ENCODE peak calls at places on chromosomes 16 and 17, in eight cellular contexts. M is HEK293T; V is lung; I is stimulated activated CD4-positive, alpha-beta T cell treated with anti-CD3 and anti-CD28 coated beads, Interleukin-1b, Interleukin-23, amount 100 ng/mL, for 1 hour; T is AG04450; H is progenitor cell of endocrine pancreas; B is OCI-LY7; W is naive thymus-derived CD8-positive, alpha-beta T cell. G is an unnamed sample.

GRCh38 chr17:50719924-50720805 is 762 bp downstream of the LUC7L3 start:
- DNase-seq in T (no peak), H (no peak), W (no peak), V (no peak), I (no peak), B (no peak), M (no peak), G (no peak)

GRCh38 chr16:54265558-54266213 is 20.9 kb downstream of the IRX3 start:
- DNase-seq in B (no peak), V (no peak), M (no peak), W (no peak), H (no peak), T (no peak), I (no peak), G (peak)

GRCh38 chr16:88633684-88634140 is 4.7 kb upstream of the IL17C start:
- DNase-seq in H (no peak), T (no peak), I (no peak), V (no peak), M (no peak), W (peak), B (peak), G (no peak)

GRCh38 chr17:62876664-62877411 is 68.7 kb upstream of the MARCHF10 start:
- DNase-seq in H (no peak), B (no peak), I (no peak), T (no peak), W (no peak), V (no peak), M (no peak), G (no peak)

GRCh38 chr17:17456251-17456650 is 20.5 kb upstream of the MED9 start:
- DNase-seq in I (no peak), M (no peak), T (no peak), B (no peak), W (no peak), V (no peak), H (no peak), G (no peak)

GRCh38 chr17:67359960-67360817 is 6.2 kb downstream of the PSMD12 start:
- DNase-seq in H (no peak), I (no peak), M (no peak), T (no peak), V (no peak), W (peak), B (peak), G (peak)

GRCh38 chr16:3456374-3456773 is 12.9 kb downstream of the NAA60 start:
- DNase-seq in T (no peak), M (no peak), W (no peak), I (no peak), H (no peak), V (no peak), B (no peak), G (no peak)

GRCh38 chr17:17641621-17642409 is 39.4 kb upstream of the RAI1 start:
- DNase-seq in H (peak), I (peak), B (peak), T (peak), M (peak), W (peak), V (peak), G (peak)

GRCh38 chr17:15121426-15121825 is 143.7 kb downstream of the PMP22 start:
- DNase-seq in T (no peak), V (no peak), H (no peak), I (no peak), B (no peak), W (no peak), M (no peak), G (no peak)

GRCh38 chr16:87278191-87279093 is 38.8 kb downstream of the C16orf95 start:
- DNase-seq in V (peak), T (peak), M (peak), H (peak), I (peak), W (no peak), B (peak), G (peak)

GRCh38 chr17:29588017-29588557 is 1.4 kb downstream of the GIT1 start:
- DNase-seq in I (no peak), T (no peak), B (peak), M (no peak), H (no peak), V (no peak), W (peak), G (no peak)

GRCh38 chr17:17751996-17752821 is 71.0 kb downstream of the RAI1 start:
- DNase-seq in V (peak), M (peak), W (peak), H (peak), B (peak), T (peak), I (peak), G (peak)

GRCh38 chr17:34703533-34703932 is 124.2 kb downstream of the TMEM132E start:
- DNase-seq in V (no peak), B (peak), M (peak), I (no peak), T (peak), W (no peak), H (peak), G (peak)

GRCh38 chr17:82106697-82107305 is 8.8 kb upstream of the FASN start:
- DNase-seq in T (no peak), B (no peak), V (no peak), M (no peak), I (no peak), W (no peak), H (no peak), G (no peak)

GRCh38 chr17:77493901-77494663 is 353.3 kb downstream of the SEC14L1 start:
- DNase-seq in W (no peak), B (no peak), H (no peak), V (no peak), T (no peak), M (no peak), I (no peak), G (no peak)

GRCh38 chr17:41527076-41528023 is 758 bp downstream of the KRT19 start:
- DNase-seq in M (no peak), I (no peak), W (no peak), V (peak), B (no peak), H (peak), T (no peak), G (no peak)

GRCh38 chr17:73814070-73814469 is 169.8 kb upstream of the SDK2 start:
- DNase-seq in V (no peak), I (no peak), T (no peak), H (no peak), W (no peak), M (no peak), B (peak), G (no peak)

GRCh38 chr16:56382901-56383355 is 42.4 kb downstream of the AMFR start:
- DNase-seq in H (no peak), T (peak), B (no peak), W (no peak), V (no peak), M (no peak), I (no peak), G (peak)

GRCh38 chr16:30958164-30959083 is 870 bp downstream of the SETD1A start:
- DNase-seq in V (peak), M (peak), B (peak), T (no peak), W (no peak), I (no peak), H (peak), G (peak)

GRCh38 chr16:24887472-24887871 is 41.7 kb downstream of the SLC5A11 start:
- DNase-seq in I (no peak), V (no peak), T (no peak), W (no peak), H (no peak), M (no peak), B (no peak), G (no peak)

GRCh38 chr17:69246726-69247375 is 18.2 kb upstream of the ABCA10 start:
- DNase-seq in V (no peak), W (no peak), H (no peak), M (peak), B (peak), I (no peak), T (no peak), G (peak)

GRCh38 chr17:34485999-34486398 is 93.4 kb upstream of the TMEM132E start:
- DNase-seq in M (no peak), V (no peak), I (no peak), T (no peak), H (no peak), W (no peak), B (no peak), G (no peak)

G was measured in HT1080.